ENCODE peak calls at places on chromosomes 1 and 21, in four cellular contexts. K is NCI-H774, J is GM23338, X is EH. G is an unnamed sample.

GRCh38 chr1:32001863-32002262 is 11.8 kb upstream of the KHDRBS1 start:
- DNase-seq in K (no peak), J (no peak), X (no peak), G (no peak)

GRCh38 chr21:34511787-34512451 is at the start of gene KCNE1:
- DNase-seq in K (no peak), J (no peak), X (no peak), G (peak; percentile 69)

GRCh38 chr1:48889088-48889487 is 112.4 kb upstream of the BEND5 start:
- DNase-seq in K (peak; percentile 87), J (peak; percentile 26), X (no peak), G (no peak)

GRCh38 chr1:34149501-34149900 is 15.5 kb downstream of the CSMD2 start:
- DNase-seq in K (no peak), J (peak; percentile 74), X (no peak), G (no peak)

GRCh38 chr1:45557422-45557944 is 6.9 kb downstream of the AKR1A1 start:
- DNase-seq in K (no peak), J (no peak), X (no peak), G (no peak)

GRCh38 chr1:204917802-204918201 is 47.1 kb downstream of the NFASC start:
- DNase-seq in K (no peak), J (no peak), X (no peak), G (no peak)

GRCh38 chr1:181187596-181188126 is 99.2 kb downstream of the IER5 start:
- DNase-seq in K (no peak), J (no peak), X (no peak), G (no peak)

GRCh38 chr1:153922076-153922837 is 515 bp downstream of the GATAD2B start:
- DNase-seq in K (peak; percentile 81), J (peak; percentile 79), X (peak; percentile 22), G (peak; percentile 88)

GRCh38 chr1:37478451-37478871 is 4.1 kb downstream of the ZC3H12A start:
- DNase-seq in K (no peak), J (no peak), X (peak; percentile 68), G (peak; percentile 67)

GRCh38 chr1:69737527-69738176 is 169.9 kb downstream of the LRRC7 start:
- DNase-seq in K (peak; percentile 35), J (peak; percentile 84), X (peak; percentile 67), G (no peak)

GRCh38 chr1:17895986-17896385 is 140.9 kb downstream of the ACTL8 start:
- DNase-seq in K (no peak), J (no peak), X (no peak), G (no peak)